ENCODE peak calls at places on chromosome 6, in seven cellular contexts. One of them, this sample, is unnamed.

GRCh38 chr6:70310063-70310694 is 7.3 kb upstream of the COL9A1 start:
- DNase-seq in AG04450: no peak
- DNase-seq in hypothalamus: no peak
- DNase-seq in neuronal stem cell: peak
- DNase-seq in dorsolateral prefrontal cortex: no peak
- DNase-seq in tibial nerve: no peak
- DNase-seq in sigmoid colon: no peak
- DNase-seq in this sample: no peak

GRCh38 chr6:57224769-57225515 is 2.8 kb upstream of the RAB23 start:
- DNase-seq in dorsolateral prefrontal cortex: no peak
- DNase-seq in AG04450: peak
- DNase-seq in tibial nerve: no peak
- DNase-seq in hypothalamus: no peak
- DNase-seq in neuronal stem cell: no peak
- DNase-seq in sigmoid colon: no peak
- DNase-seq in this sample: no peak

GRCh38 chr6:30259140-30260035 is 46.2 kb upstream of the TRIM26 start:
- DNase-seq in tibial nerve: peak
- DNase-seq in AG04450: peak
- DNase-seq in sigmoid colon: peak
- DNase-seq in neuronal stem cell: peak
- DNase-seq in hypothalamus: peak
- DNase-seq in dorsolateral prefrontal cortex: peak
- DNase-seq in this sample: peak

GRCh38 chr6:141848029-141848890 is 284.5 kb upstream of the GJE1 start:
- DNase-seq in tibial nerve: no peak
- DNase-seq in neuronal stem cell: no peak
- DNase-seq in AG04450: no peak
- DNase-seq in dorsolateral prefrontal cortex: no peak
- DNase-seq in sigmoid colon: no peak
- DNase-seq in hypothalamus: no peak
- DNase-seq in this sample: no peak

GRCh38 chr6:130602151-130602770 is 224.9 kb upstream of the SMLR1 start:
- DNase-seq in neuronal stem cell: no peak
- DNase-seq in hypothalamus: no peak
- DNase-seq in tibial nerve: no peak
- DNase-seq in sigmoid colon: no peak
- DNase-seq in AG04450: peak
- DNase-seq in dorsolateral prefrontal cortex: no peak
- DNase-seq in this sample: no peak

GRCh38 chr6:170485159-170485558 is 67.9 kb downstream of the PSMB1 start:
- DNase-seq in hypothalamus: no peak
- DNase-seq in neuronal stem cell: no peak
- DNase-seq in dorsolateral prefrontal cortex: no peak
- DNase-seq in sigmoid colon: no peak
- DNase-seq in AG04450: no peak
- DNase-seq in tibial nerve: no peak
- DNase-seq in this sample: no peak

GRCh38 chr6:12538881-12539357 is 177.6 kb upstream of the PHACTR1 start:
- DNase-seq in tibial nerve: peak
- DNase-seq in AG04450: no peak
- DNase-seq in neuronal stem cell: no peak
- DNase-seq in dorsolateral prefrontal cortex: no peak
- DNase-seq in hypothalamus: no peak
- DNase-seq in sigmoid colon: no peak
- DNase-seq in this sample: no peak

GRCh38 chr6:3427740-3428085 is 29.1 kb downstream of the SLC22A23 start:
- DNase-seq in AG04450: no peak
- DNase-seq in tibial nerve: no peak
- DNase-seq in sigmoid colon: no peak
- DNase-seq in neuronal stem cell: no peak
- DNase-seq in hypothalamus: no peak
- DNase-seq in dorsolateral prefrontal cortex: no peak
- DNase-seq in this sample: no peak

GRCh38 chr6:73747293-73747692 is 51.3 kb downstream of the CD109 start:
- DNase-seq in neuronal stem cell: no peak
- DNase-seq in hypothalamus: no peak
- DNase-seq in sigmoid colon: no peak
- DNase-seq in tibial nerve: no peak
- DNase-seq in dorsolateral prefrontal cortex: no peak
- DNase-seq in AG04450: no peak
- DNase-seq in this sample: no peak

GRCh38 chr6:52125572-52125971 is 38.2 kb upstream of the PKHD1 start:
- DNase-seq in AG04450: no peak
- DNase-seq in tibial nerve: no peak
- DNase-seq in hypothalamus: no peak
- DNase-seq in dorsolateral prefrontal cortex: no peak
- DNase-seq in neuronal stem cell: no peak
- DNase-seq in sigmoid colon: no peak
- DNase-seq in this sample: no peak

GRCh38 chr6:38489951-38490350 is 149.8 kb downstream of the BTBD9 start:
- DNase-seq in sigmoid colon: no peak
- DNase-seq in neuronal stem cell: no peak
- DNase-seq in dorsolateral prefrontal cortex: peak
- DNase-seq in tibial nerve: no peak
- DNase-seq in hypothalamus: no peak
- DNase-seq in AG04450: peak
- DNase-seq in this sample: no peak

GRCh38 chr6:39362487-39362865 is 40.0 kb upstream of the KCNK16 start:
- DNase-seq in AG04450: no peak
- DNase-seq in dorsolateral prefrontal cortex: peak
- DNase-seq in sigmoid colon: no peak
- DNase-seq in tibial nerve: no peak
- DNase-seq in hypothalamus: no peak
- DNase-seq in neuronal stem cell: peak
- DNase-seq in this sample: no peak